ENCODE peak calls at places on chromosomes 4 and X, in ten cellular contexts. D is breast epithelium, X is H1, L is GM12891, C is GM12892, T is erythroblast, U is thyroid gland, B is ovary, A is suprapubic skin, J is NB4. Q is an unnamed sample.

GRCh38 chr4:186581421-186581820 is 26.1 kb upstream of the MTNR1A start:
- DNase-seq in D (no peak), X (no peak), L (no peak), C (no peak), T (no peak), U (no peak), B (no peak), A (no peak), J (no peak), Q (no peak)

GRCh38 chr4:121370729-121371325 is 10.0 kb downstream of the QRFPR start:
- DNase-seq in D (no peak), X (no peak), L (no peak), C (no peak), T (peak), U (peak), B (no peak), A (no peak), J (peak), Q (no peak)

GRCh38 chr4:113153529-113154101 is 104.2 kb downstream of the ANK2 start:
- DNase-seq in D (no peak), X (no peak), L (no peak), C (no peak), T (no peak), U (peak), B (no peak), A (no peak), J (peak), Q (no peak)

GRCh38 chr4:77797239-77797638 is 21.9 kb downstream of the CNOT6L start:
- DNase-seq in D (no peak), X (no peak), L (no peak), C (no peak), T (no peak), U (no peak), B (no peak), A (no peak), J (no peak), Q (no peak)

GRCh38 chr4:137711502-137711901 is 179.2 kb upstream of the PCDH18 start:
- DNase-seq in D (no peak), X (peak), L (no peak), C (no peak), T (no peak), U (no peak), B (no peak), A (no peak), J (no peak), Q (no peak)

GRCh38 chrX:56232221-56233082 is at the start of gene KLF8:
- DNase-seq in D (peak), X (no peak), L (no peak), C (peak), T (peak), U (peak), B (peak), A (peak), J (peak), Q (no peak)

GRCh38 chr4:166594326-166594946 is 639.9 kb downstream of the SPOCK3 start:
- DNase-seq in D (no peak), X (peak), L (peak), C (no peak), T (peak), U (no peak), B (no peak), A (no peak), J (peak), Q (peak)

GRCh38 chr4:90833698-90834097 is 706.5 kb downstream of the CCSER1 start:
- DNase-seq in D (no peak), X (peak), L (no peak), C (no peak), T (no peak), U (no peak), B (no peak), A (no peak), J (no peak), Q (no peak)

GRCh38 chrX:2351321-2351720 is 149.5 kb downstream of the DHRSX start:
- DNase-seq in D (no peak), X (no peak), L (no peak), C (no peak), T (no peak), U (no peak), B (no peak), A (no peak), J (no peak), Q (peak)

GRCh38 chr4:80926891-80927290 is 103.6 kb upstream of the BMP3 start:
- DNase-seq in D (no peak), X (no peak), L (no peak), C (no peak), T (no peak), U (no peak), B (no peak), A (no peak), J (no peak), Q (no peak)

GRCh38 chrX:16199343-16199742 is 32.1 kb downstream of the MAGEB17 start:
- DNase-seq in D (no peak), X (no peak), L (no peak), C (no peak), T (no peak), U (no peak), B (no peak), A (no peak), J (no peak), Q (no peak)

GRCh38 chr4:87423313-87424031 is 1.1 kb downstream of the NUDT9 start:
- DNase-seq in D (no peak), X (no peak), L (no peak), C (no peak), T (peak), U (no peak), B (no peak), A (no peak), J (peak), Q (no peak)

GRCh38 chrX:50799531-50799961 is 14.4 kb downstream of the SHROOM4 start:
- DNase-seq in D (no peak), X (no peak), L (no peak), C (no peak), T (no peak), U (peak), B (no peak), A (no peak), J (peak), Q (no peak)

GRCh38 chr4:54912155-54912554 is 213.2 kb downstream of the KDR start:
- DNase-seq in D (no peak), X (no peak), L (no peak), C (no peak), T (no peak), U (no peak), B (no peak), A (no peak), J (no peak), Q (no peak)

GRCh38 chr4:234178-234577 is 71.1 kb downstream of the ZNF732 start:
- DNase-seq in D (no peak), X (no peak), L (no peak), C (no peak), T (no peak), U (no peak), B (no peak), A (no peak), J (no peak), Q (no peak)

GRCh38 chr4:110163327-110164070 is 34.9 kb downstream of the ELOVL6 start:
- DNase-seq in D (no peak), X (no peak), L (no peak), C (no peak), T (peak), U (no peak), B (no peak), A (no peak), J (no peak), Q (no peak)

DNA sequence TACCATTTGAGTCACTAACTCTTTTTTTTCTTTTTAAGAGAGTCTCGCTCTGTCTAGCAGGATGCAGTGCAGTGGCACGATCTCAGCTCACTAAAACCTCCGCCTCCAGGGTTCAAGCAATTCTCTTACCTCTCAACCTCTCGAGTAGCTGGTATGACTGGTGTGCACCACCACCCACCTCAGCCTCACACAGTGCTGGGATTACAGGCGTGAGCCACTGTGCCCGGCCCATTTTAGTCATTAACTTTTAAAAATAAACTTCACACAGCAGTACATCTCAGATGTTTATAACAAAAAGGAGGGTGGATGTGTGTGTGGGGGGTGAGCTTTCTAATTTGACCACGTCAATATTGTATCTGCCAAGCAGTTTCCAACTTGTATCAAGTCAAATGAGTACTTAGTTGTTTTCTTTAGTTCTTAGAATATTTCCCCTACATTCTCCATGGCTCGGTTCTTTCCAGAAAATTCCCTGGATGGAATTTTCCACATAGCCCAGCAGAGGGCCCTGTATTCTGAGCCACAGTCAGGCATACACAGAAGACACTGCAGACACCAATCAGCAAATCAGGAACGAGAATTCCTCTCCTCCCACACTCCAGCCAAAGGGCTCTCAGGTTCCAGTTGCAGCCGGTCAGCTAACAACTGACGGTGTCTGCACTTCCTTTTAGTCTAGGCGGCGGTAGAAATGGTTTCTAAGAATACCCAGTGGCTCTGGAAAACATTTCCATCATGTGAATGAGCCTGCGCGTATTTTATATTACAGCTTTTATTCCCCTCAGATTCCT is 20.1 kb upstream of the ARAF start:
- DNase-seq in D (peak), X (peak), L (no peak), C (no peak), T (peak), U (peak), B (peak), A (no peak), J (peak), Q (peak)
- TF ChIP-seq POLR2A in D (no peak), X (no peak), L (no peak), C (no peak), T (no peak), U (no peak), B (peak), A (no peak), J (peak), Q (no peak)

DNA sequence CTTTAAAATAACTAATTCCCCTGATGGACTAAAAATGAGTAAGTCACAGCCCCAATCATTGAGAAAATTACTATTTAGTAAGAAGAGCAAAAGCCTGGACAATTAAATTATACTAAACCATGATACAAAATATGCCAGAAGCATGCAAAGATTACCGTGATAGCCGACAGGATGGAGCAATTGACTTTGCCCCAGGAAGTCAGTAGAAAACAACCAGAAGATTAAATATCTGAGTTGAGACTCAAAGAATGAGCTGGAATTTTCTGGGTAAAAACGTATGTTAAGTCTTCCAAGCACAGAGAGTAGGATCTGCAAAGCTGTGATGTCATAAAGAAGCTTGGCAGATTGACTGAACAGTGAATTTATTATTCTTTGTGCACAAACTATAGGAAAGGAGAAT is 816.1 kb upstream of the TENM3 start:
- DNase-seq in D (no peak), X (no peak), L (no peak), C (no peak), T (no peak), U (no peak), B (no peak), A (no peak), J (no peak), Q (no peak)
- TF ChIP-seq POLR2A in D (no peak), X (no peak), L (no peak), C (no peak), T (no peak), U (no peak), B (no peak), A (no peak), J (no peak), Q (no peak)

GRCh38 chr4:68349361-68350360 is at the start of gene YTHDC1:
- DNase-seq in D (peak), X (peak), L (peak), C (peak), T (peak), U (peak), B (peak), A (peak), J (peak), Q (peak)
- TF ChIP-seq POLR2A in D (peak), X (peak), L (peak), C (peak), T (peak), U (peak), B (peak), A (peak), J (peak), Q (peak)

GRCh38 chr4:21380861-21381260 is 567.7 kb downstream of the KCNIP4 start:
- DNase-seq in D (no peak), X (no peak), L (no peak), C (no peak), T (no peak), U (no peak), B (no peak), A (no peak), J (no peak), Q (no peak)
- TF ChIP-seq POLR2A in D (no peak), X (no peak), L (no peak), C (no peak), T (no peak), U (no peak), B (no peak), A (no peak), J (no peak), Q (no peak)

DNA sequence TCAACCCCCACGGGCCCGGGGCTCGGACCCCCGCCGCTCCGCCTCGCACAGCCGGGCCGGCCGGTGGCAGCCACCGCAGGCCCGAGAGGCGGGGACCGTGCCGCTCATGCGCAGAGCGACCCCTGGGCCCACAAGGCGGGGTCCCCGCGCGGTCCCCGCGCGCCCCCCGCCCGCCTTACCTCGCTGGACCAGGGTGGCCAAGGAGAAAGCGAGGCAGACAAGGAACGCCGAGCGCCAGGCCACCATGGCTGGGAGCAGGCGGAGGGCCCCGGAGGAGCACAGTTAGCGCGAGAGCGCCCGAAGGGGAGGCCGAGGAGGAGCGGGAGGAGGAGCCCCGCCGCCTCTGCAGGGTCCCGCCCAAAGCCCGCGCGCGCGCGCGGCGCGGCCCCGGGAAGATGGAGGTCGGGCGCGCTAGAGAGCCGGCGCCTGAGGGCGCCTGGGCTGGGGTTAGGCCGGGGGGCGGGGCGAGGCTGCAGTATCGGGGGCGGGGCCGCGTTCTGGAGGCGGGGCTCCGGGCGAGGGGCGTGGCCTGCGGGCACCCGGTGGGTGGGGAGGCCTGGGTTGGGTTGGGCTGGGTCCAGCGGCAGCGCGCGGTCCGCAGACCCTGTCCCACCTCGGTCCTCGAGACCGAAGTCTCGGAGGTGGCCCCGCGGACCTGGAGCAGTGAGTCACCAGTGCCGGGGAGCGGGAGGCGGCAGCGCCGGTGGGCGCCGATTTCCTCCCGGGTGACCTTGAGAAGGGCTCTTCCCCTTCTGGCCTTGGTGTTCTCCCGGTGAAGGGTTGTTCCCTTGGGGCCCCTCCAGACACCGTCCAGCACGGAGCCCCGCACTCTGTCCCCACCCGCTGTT is at the start of gene CD99L2:
- DNase-seq in D (peak), X (peak), L (peak), C (peak), T (peak), U (peak), B (peak), A (peak), J (peak), Q (peak)
- TF ChIP-seq POLR2A in D (no peak), X (no peak), L (peak), C (peak), T (peak), U (no peak), B (no peak), A (no peak), J (no peak), Q (peak)

DNA sequence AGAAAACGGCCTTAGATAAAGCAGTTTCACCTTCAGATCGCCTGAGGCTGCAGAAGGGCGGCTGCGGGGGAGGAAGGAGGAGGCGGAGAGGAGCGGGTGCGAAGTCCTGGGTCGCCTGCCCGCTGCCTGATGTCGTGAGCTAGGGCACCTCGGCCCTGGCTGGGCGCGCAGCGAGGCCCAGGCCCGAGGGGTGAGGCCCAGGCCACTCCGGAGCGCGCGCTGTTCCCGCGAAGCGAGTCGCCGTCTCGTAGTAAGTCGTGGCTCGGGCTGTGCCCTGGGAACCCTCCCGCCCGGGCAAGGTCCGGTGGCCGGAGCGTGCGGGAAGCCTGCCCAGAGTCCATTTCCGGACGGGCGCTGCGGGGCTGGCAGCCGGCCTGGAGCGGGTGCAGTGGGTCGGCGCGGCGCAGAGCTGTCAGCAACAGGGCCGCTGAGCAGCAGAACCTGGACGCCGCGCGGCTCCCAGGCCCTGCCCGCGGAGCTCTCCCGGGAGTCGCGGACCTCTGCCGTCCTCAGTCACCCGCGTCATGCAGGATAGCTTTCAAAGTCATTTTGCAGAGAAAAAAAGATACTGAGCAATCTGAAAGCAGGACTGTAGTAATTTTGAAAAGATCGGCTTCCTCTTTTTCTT is 18.7 kb downstream of the TRIM2 start:
- DNase-seq in D (no peak), X (no peak), L (no peak), C (peak), T (peak), U (peak), B (peak), A (peak), J (peak), Q (no peak)
- TF ChIP-seq POLR2A in D (no peak), X (no peak), L (no peak), C (no peak), T (no peak), U (no peak), B (no peak), A (no peak), J (no peak), Q (peak)

GRCh38 chr4:153432971-153433752 is 33.0 kb upstream of the TMEM131L start:
- DNase-seq in D (peak), X (peak), L (peak), C (peak), T (peak), U (peak), B (no peak), A (no peak), J (peak), Q (peak)
- TF ChIP-seq POLR2A in D (no peak), X (no peak), L (peak), C (peak), T (no peak), U (no peak), B (no peak), A (no peak), J (no peak), Q (no peak)

GRCh38 chrX:78950157-78950556 is 5.0 kb downstream of the P2RY10 start:
- DNase-seq in D (no peak), X (no peak), L (no peak), C (no peak), T (no peak), U (no peak), B (no peak), A (no peak), J (no peak), Q (no peak)

GRCh38 chrX:78946178-78946896 is 1.1 kb downstream of the P2RY10 start:
- DNase-seq in D (no peak), X (no peak), L (no peak), C (no peak), T (no peak), U (no peak), B (no peak), A (no peak), J (no peak), Q (no peak)

GRCh38 chrX:78944351-78944750 is 840 bp upstream of the P2RY10 start:
- DNase-seq in D (no peak), X (no peak), L (no peak), C (no peak), T (no peak), U (no peak), B (no peak), A (no peak), J (no peak), Q (no peak)

GRCh38 chrX:78945186-78945912 is at the start of gene P2RY10:
- DNase-seq in D (no peak), X (no peak), L (no peak), C (no peak), T (no peak), U (no peak), B (no peak), A (no peak), J (peak), Q (no peak)
- TF ChIP-seq POLR2A in D (no peak), X (no peak), L (peak), C (peak), T (no peak), U (no peak), B (no peak), A (no peak), J (no peak), Q (no peak)

Q was measured in H54.